ENCODE peak calls at places on chromosome 21, in nine cellular contexts. P is uterus; J is A172; L is lower lobe of right lung; W is mucosa of gallbladder; Y is activated CD8-positive, alpha-beta memory T cell treated with anti-CD3 and anti-CD28 coated beads for 24 hours; Q is epithelial cell of prostate; B is NCI-H2029 treated with DMSO at 0.1 percent for 48 hours; N is ureter. X is an unnamed sample.

GRCh38 chr21:42157606-42158310 is 61.2 kb upstream of the ABCG1 start:
- DNase-seq in P (no peak), J (no peak), L (no peak), W (no peak), Y (no peak), Q (no peak), B (no peak), N (peak; percentile 28), X (no peak)

GRCh38 chr21:38350681-38351080 is 93.9 kb downstream of the KCNJ15 start:
- DNase-seq in P (no peak), J (no peak), L (peak; percentile 59), W (no peak), Y (no peak), Q (no peak), B (no peak), N (no peak), X (no peak)

GRCh38 chr21:42568377-42568776 is 54.7 kb downstream of the SLC37A1 start:
- DNase-seq in P (peak; percentile 3), J (no peak), L (no peak), W (no peak), Y (peak; percentile 40), Q (no peak), B (no peak), N (no peak), X (no peak)

GRCh38 chr21:46379691-46380090 is 55.7 kb downstream of the PCNT start:
- DNase-seq in P (no peak), J (no peak), L (no peak), W (no peak), Y (no peak), Q (no peak), B (no peak), N (no peak), X (no peak)

GRCh38 chr21:43851593-43851992 is 13.4 kb upstream of the AGPAT3 start:
- DNase-seq in P (no peak), J (no peak), L (no peak), W (no peak), Y (no peak), Q (no peak), B (no peak), N (no peak), X (no peak)

GRCh38 chr21:29504751-29505321 is 206.1 kb downstream of the BACH1 start:
- DNase-seq in P (no peak), J (peak; percentile 48), L (no peak), W (no peak), Y (no peak), Q (peak; percentile 27), B (no peak), N (no peak), X (no peak)

GRCh38 chr21:23162213-23162946 is 2164.2 kb downstream of the NCAM2 start:
- DNase-seq in P (no peak), J (no peak), L (no peak), W (no peak), Y (no peak), Q (no peak), B (no peak), N (no peak), X (no peak)

GRCh38 chr21:39004776-39005605 is 178.3 kb downstream of the PSMG1 start:
- DNase-seq in P (peak; percentile 52), J (no peak), L (peak; percentile 77), W (peak; percentile 54), Y (no peak), Q (no peak), B (no peak), N (no peak), X (no peak)

GRCh38 chr21:28928578-28929124 is 64.0 kb downstream of the LTN1 start:
- DNase-seq in P (no peak), J (no peak), L (no peak), W (no peak), Y (no peak), Q (no peak), B (no peak), N (no peak), X (peak; percentile 73)

GRCh38 chr21:36194024-36194423 is 37.4 kb downstream of the DOP1B start:
- DNase-seq in P (no peak), J (no peak), L (no peak), W (no peak), Y (no peak), Q (no peak), B (peak; percentile 44), N (no peak), X (no peak)

GRCh38 chr21:43306391-43306790 is 120.5 kb downstream of the SIK1 start:
- DNase-seq in P (no peak), J (no peak), L (peak; percentile 30), W (no peak), Y (no peak), Q (no peak), B (no peak), N (no peak), X (no peak)

GRCh38 chr21:45761703-45762102 is 118.2 kb downstream of the PCBP3 start:
- DNase-seq in P (no peak), J (no peak), L (no peak), W (no peak), Y (no peak), Q (no peak), B (no peak), N (no peak), X (no peak)

GRCh38 chr21:41217656-41218380 is 49.9 kb downstream of the BACE2 start:
- DNase-seq in P (peak; percentile 38), J (no peak), L (no peak), W (peak; percentile 47), Y (no peak), Q (no peak), B (no peak), N (no peak), X (no peak)

GRCh38 chr21:44527156-44527982 is 12.6 kb downstream of the KRTAP10-1 start:
- DNase-seq in P (peak; percentile 5), J (no peak), L (peak; percentile 20), W (no peak), Y (no peak), Q (no peak), B (no peak), N (no peak), X (no peak)

GRCh38 chr21:41926068-41926806 is 27.6 kb downstream of the C2CD2 start:
- DNase-seq in P (no peak), J (peak; percentile 70), L (no peak), W (peak; percentile 32), Y (peak; percentile 73), Q (no peak), B (peak; percentile 83), N (no peak), X (no peak)

GRCh38 chr21:17746920-17747319 is 72.2 kb downstream of the C21orf91 start:
- DNase-seq in P (no peak), J (no peak), L (no peak), W (no peak), Y (no peak), Q (no peak), B (no peak), N (no peak), X (no peak)

GRCh38 chr21:45994086-45994661 is 12.6 kb downstream of the COL6A1 start:
- DNase-seq in P (peak; percentile 47), J (no peak), L (peak; percentile 35), W (no peak), Y (no peak), Q (no peak), B (no peak), N (no peak), X (no peak)

GRCh38 chr21:31110430-31110829 is 72.2 kb upstream of the KRTAP19-8 start:
- DNase-seq in P (no peak), J (peak; percentile 38), L (no peak), W (no peak), Y (no peak), Q (no peak), B (no peak), N (no peak), X (no peak)

GRCh38 chr21:8990326-8991087 is 1530.9 kb upstream of the TPTE start:
- DNase-seq in P (no peak), J (no peak), L (no peak), W (no peak), Y (no peak), Q (no peak), B (no peak), N (no peak), X (peak; percentile 62)

GRCh38 chr21:43604505-43605204 is 54.6 kb downstream of the HSF2BP start:
- DNase-seq in P (no peak), J (no peak), L (no peak), W (no peak), Y (no peak), Q (no peak), B (no peak), N (no peak), X (no peak)

GRCh38 chr21:14617040-14617393 is 70.9 kb upstream of the SAMSN1 start:
- DNase-seq in P (no peak), J (no peak), L (no peak), W (no peak), Y (no peak), Q (no peak), B (no peak), N (no peak), X (no peak)

GRCh38 chr21:31509108-31510017 is 150.1 kb upstream of the SOD1 start:
- DNase-seq in P (no peak), J (peak; percentile 90), L (no peak), W (no peak), Y (peak; percentile 89), Q (peak; percentile 49), B (peak; percentile 49), N (no peak), X (no peak)

GRCh38 chr21:31282095-31282709 is 61.9 kb downstream of the TIAM1 start:
- DNase-seq in P (no peak), J (peak; percentile 99), L (no peak), W (peak; percentile 24), Y (no peak), Q (no peak), B (no peak), N (no peak), X (no peak)

GRCh38 chr21:45993210-45994085 is 11.9 kb downstream of the COL6A1 start:
- DNase-seq in P (peak; percentile 44), J (no peak), L (peak; percentile 36), W (no peak), Y (peak; percentile 52), Q (no peak), B (no peak), N (peak; percentile 42), X (no peak)

GRCh38 chr21:44881586-44881939 is 8.1 kb upstream of the PTTG1IP start:
- DNase-seq in P (no peak), J (no peak), L (no peak), W (no peak), Y (no peak), Q (no peak), B (no peak), N (no peak), X (no peak)

GRCh38 chr21:43194303-43195130 is 25.7 kb downstream of the CRYAA start:
- DNase-seq in P (peak; percentile 10), J (no peak), L (no peak), W (no peak), Y (peak; percentile 30), Q (no peak), B (no peak), N (peak; percentile 38), X (no peak)

GRCh38 chr21:26595971-26596370 is 22.9 kb upstream of the CYYR1 start:
- DNase-seq in P (no peak), J (no peak), L (no peak), W (no peak), Y (no peak), Q (no peak), B (no peak), N (no peak), X (no peak)

GRCh38 chr21:36479415-36480402 is at the start of gene CLDN14:
- DNase-seq in P (no peak), J (no peak), L (no peak), W (peak; percentile 49), Y (no peak), Q (no peak), B (no peak), N (no peak), X (peak; percentile 52)